ENCODE peak calls at places on chromosome 12, in six cellular contexts. One of them, this sample, is unnamed.

GRCh38 chr12:1791104-1791927 is 29.0 kb upstream of the LRTM2 start:
- DNase-seq in left cardiac atrium: peak
- DNase-seq in ELF-1: peak
- DNase-seq in A549: peak
- DNase-seq in hypothalamus: no peak
- DNase-seq in uterus: peak
- DNase-seq in this sample: peak

GRCh38 chr12:10505620-10506019 is at the start of gene EIF2S3B:
- DNase-seq in left cardiac atrium: no peak
- DNase-seq in hypothalamus: no peak
- DNase-seq in uterus: no peak
- DNase-seq in A549: no peak
- DNase-seq in ELF-1: no peak
- DNase-seq in this sample: peak

GRCh38 chr12:132904718-132905328 is 17.4 kb upstream of the CHFR start:
- DNase-seq in ELF-1: peak
- DNase-seq in A549: no peak
- DNase-seq in hypothalamus: peak
- DNase-seq in left cardiac atrium: peak
- DNase-seq in uterus: peak
- DNase-seq in this sample: peak

GRCh38 chr12:6340745-6341438 is 984 bp downstream of the TNFRSF1A start:
- DNase-seq in uterus: no peak
- DNase-seq in left cardiac atrium: no peak
- DNase-seq in ELF-1: no peak
- DNase-seq in hypothalamus: no peak
- DNase-seq in A549: no peak
- DNase-seq in this sample: no peak

GRCh38 chr12:66929121-66929520 is 250.2 kb upstream of the GRIP1 start:
- DNase-seq in uterus: no peak
- DNase-seq in left cardiac atrium: no peak
- DNase-seq in A549: no peak
- DNase-seq in ELF-1: no peak
- DNase-seq in hypothalamus: no peak
- DNase-seq in this sample: no peak

GRCh38 chr12:50017047-50017446 is 8.2 kb downstream of the RACGAP1 start:
- DNase-seq in hypothalamus: no peak
- DNase-seq in left cardiac atrium: peak
- DNase-seq in uterus: peak
- DNase-seq in A549: no peak
- DNase-seq in ELF-1: no peak
- DNase-seq in this sample: no peak

GRCh38 chr12:92608418-92609091 is 94.2 kb upstream of the PLEKHG7 start:
- DNase-seq in left cardiac atrium: no peak
- DNase-seq in A549: peak
- DNase-seq in uterus: no peak
- DNase-seq in ELF-1: peak
- DNase-seq in hypothalamus: no peak
- DNase-seq in this sample: no peak

GRCh38 chr12:46452061-46452615 is 79.6 kb upstream of the SLC38A2 start:
- DNase-seq in hypothalamus: no peak
- DNase-seq in A549: no peak
- DNase-seq in left cardiac atrium: no peak
- DNase-seq in ELF-1: no peak
- DNase-seq in uterus: no peak
- DNase-seq in this sample: no peak

This sample was measured in posterior vena cava.